ENCODE peak calls at places on chromosomes 2 and 18, in six cellular contexts. H is psoas muscle, G is left lung, I is fibroblast of lung, B is PC-9, E is sigmoid colon. M is an unnamed sample.

GRCh38 chr2:48420512-48421197 is 109.3 kb upstream of the STON1 start:
- DNase-seq in H (peak), G (peak), I (peak), B (peak), E (peak), M (peak)

GRCh38 chr2:237629739-237630138 is 2.4 kb downstream of the LRRFIP1 start:
- DNase-seq in H (no peak), G (no peak), I (peak), B (no peak), E (no peak), M (no peak)

GRCh38 chr2:196131384-196131861 is 40.0 kb downstream of the STK17B start:
- DNase-seq in H (peak), G (no peak), I (peak), B (peak), E (no peak), M (no peak)

GRCh38 chr2:39437522-39438296 is 624 bp upstream of the MAP4K3 start:
- DNase-seq in H (peak), G (peak), I (peak), B (peak), E (peak), M (no peak)

GRCh38 chr2:97661927-97662326 is 1.9 kb downstream of the ACTR1B start:
- DNase-seq in H (no peak), G (no peak), I (no peak), B (no peak), E (no peak), M (no peak)

GRCh38 chr2:236503583-236503982 is 66.0 kb upstream of the ACKR3 start:
- DNase-seq in H (no peak), G (no peak), I (no peak), B (no peak), E (no peak), M (no peak)

GRCh38 chr2:183838295-183838694 is 714.1 kb downstream of the NUP35 start:
- DNase-seq in H (no peak), G (peak), I (no peak), B (no peak), E (no peak), M (no peak)

GRCh38 chr2:132798334-132798733 is 128.3 kb upstream of the LYPD1 start:
- DNase-seq in H (no peak), G (no peak), I (no peak), B (no peak), E (no peak), M (no peak)

GRCh38 chr2:74876081-74876886 is 42.4 kb downstream of the HK2 start:
- DNase-seq in H (no peak), G (no peak), I (peak), B (peak), E (no peak), M (no peak)

GRCh38 chr18:27500531-27500930 is 315.4 kb upstream of the CHST9 start:
- DNase-seq in H (no peak), G (no peak), I (no peak), B (no peak), E (no peak), M (no peak)

DNA sequence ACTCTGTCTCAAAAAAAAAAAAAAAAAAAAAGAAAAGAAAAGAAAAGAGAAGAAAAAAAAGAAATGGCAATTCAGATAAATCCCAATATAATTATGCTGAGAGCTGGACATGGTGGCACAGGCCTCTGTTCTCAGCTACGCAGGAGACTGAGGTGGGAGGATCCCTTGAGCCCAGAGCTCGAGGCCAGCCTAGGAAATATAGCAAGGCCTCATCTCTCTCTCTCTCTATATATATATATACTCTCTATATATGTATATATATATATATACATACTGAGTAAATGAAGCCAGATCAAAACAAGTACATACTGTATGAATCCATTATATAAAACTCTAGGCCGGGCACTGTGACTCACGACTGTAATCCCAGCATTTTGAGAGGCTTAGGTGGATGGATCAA is 30.6 kb upstream of the MYCN start:
- DNase-seq in H (no peak), G (no peak), I (no peak), B (no peak), E (no peak), M (no peak)
- TF ChIP-seq CTCF in H (no peak), G (no peak), I (no peak), B (no peak), E (no peak), M (no peak)

GRCh38 chr2:50535256-50535655 is 496.7 kb downstream of the NRXN1 start:
- DNase-seq in H (no peak), G (no peak), I (no peak), B (no peak), E (no peak), M (no peak)

GRCh38 chr2:50525423-50525822 is 506.5 kb downstream of the NRXN1 start:
- DNase-seq in H (no peak), G (no peak), I (no peak), B (no peak), E (no peak), M (no peak)

GRCh38 chr2:50529600-50530218 is 502.2 kb downstream of the NRXN1 start:
- DNase-seq in H (no peak), G (no peak), I (peak), B (no peak), E (no peak), M (no peak)
- TF ChIP-seq CTCF in H (peak), G (peak), I (peak), B (peak), E (peak), M (peak)

DNA sequence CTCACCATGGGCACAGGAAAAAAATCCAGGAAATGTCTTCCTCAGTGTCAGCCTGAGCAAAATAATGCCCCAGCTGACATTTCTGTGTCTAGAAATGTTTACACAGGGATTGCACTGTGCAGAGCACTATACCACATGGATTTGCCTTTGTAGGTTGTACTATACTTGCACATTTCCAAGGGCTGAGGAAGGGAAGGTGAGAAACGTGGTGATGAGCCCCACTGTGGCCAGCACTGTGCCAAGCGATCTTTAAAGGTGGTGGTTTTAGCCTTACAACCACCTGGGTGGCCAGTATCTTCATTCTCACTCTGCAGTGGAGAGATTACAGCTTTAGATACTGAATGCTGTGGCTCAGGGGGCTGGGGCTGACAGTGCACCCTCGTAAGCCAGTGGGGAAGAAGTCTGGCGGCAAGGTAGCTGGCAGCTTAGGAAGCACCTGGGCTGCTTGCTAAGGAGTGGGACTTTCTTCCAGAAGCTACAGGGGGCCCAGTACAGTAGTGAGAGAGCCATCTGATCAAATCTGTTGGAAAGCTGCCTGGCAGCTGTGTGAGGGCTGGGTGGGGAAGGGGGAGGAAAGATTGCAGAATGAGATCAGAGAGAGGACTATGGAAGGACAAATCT is 81.4 kb upstream of the MSH2 start:
- DNase-seq in H (no peak), G (no peak), I (peak), B (no peak), E (no peak), M (no peak)
- TF ChIP-seq CTCF in H (no peak), G (no peak), I (no peak), B (no peak), E (no peak), M (no peak)

GRCh38 chr18:25561923-25562322 is 210.0 kb upstream of the ZNF521 start:
- DNase-seq in H (no peak), G (no peak), I (peak), B (no peak), E (no peak), M (no peak)
- TF ChIP-seq CTCF in H (peak), G (peak), I (peak), B (peak), E (no peak), M (peak)

GRCh38 chr2:134300585-134300984 is 46.7 kb downstream of the MGAT5 start:
- DNase-seq in H (no peak), G (no peak), I (no peak), B (no peak), E (no peak), M (no peak)

GRCh38 chr2:134304726-134305509 is 51.0 kb downstream of the MGAT5 start:
- DNase-seq in H (no peak), G (no peak), I (no peak), B (no peak), E (no peak), M (no peak)

GRCh38 chr2:134306521-134306920 is 52.6 kb downstream of the MGAT5 start:
- DNase-seq in H (no peak), G (no peak), I (no peak), B (no peak), E (no peak), M (no peak)

GRCh38 chr2:134299334-134299733 is 45.5 kb downstream of the MGAT5 start:
- DNase-seq in H (no peak), G (no peak), I (no peak), B (no peak), E (no peak), M (no peak)

GRCh38 chr2:134301099-134301970 is 47.5 kb downstream of the MGAT5 start:
- DNase-seq in H (no peak), G (no peak), I (peak), B (no peak), E (no peak), M (no peak)
- TF ChIP-seq CTCF in H (no peak), G (no peak), I (no peak), B (no peak), E (no peak), M (no peak)

DNA sequence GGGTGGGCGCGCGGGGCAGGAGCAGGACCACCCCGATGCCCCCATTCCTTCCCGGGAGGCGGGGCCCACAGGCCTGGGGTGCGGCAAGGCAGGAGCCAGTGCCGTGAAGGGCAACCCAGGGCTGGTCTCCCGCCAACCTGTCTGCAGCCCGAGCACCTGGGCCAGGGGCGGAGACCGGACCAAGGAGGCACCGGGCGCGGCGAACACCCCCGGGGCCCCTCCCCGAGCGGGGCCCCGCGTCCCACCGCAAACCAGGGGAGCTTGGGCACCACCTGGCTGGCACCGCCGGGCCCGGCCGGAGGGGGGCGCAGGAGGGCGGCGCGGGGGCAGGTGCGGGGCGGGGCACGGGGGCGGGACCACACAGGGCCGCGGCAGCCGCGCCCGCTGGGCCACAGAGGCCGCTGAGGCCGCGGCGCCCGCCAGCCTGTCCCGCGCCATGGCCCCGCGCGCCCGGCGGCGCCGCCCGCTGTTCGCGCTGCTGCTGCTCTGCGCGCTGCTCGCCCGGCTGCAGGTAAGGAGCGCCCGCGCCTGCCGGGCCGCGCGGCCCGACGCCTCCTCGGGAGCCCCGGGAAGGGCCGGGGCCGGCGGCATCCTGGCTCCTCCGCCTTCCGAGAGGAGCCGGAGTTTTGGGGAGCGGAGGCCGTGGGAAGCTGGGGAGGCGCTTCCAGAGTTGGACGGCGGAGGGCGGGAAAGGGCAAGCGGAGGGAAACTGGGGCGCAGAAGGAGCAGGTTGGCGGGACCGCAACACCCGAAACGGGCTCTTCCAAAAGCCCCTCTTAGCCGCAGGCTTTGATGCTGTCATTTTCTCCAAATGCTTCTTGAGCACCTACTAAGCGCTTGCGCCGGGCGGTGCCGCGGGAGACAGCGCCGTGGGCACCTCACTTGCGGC is at the start of gene TNFRSF11A:
- DNase-seq in H (peak), G (peak), I (no peak), B (peak), E (no peak), M (no peak)
- TF ChIP-seq CTCF in H (peak), G (no peak), I (no peak), B (peak), E (no peak), M (peak)